ENCODE peak calls at places on chromosome 14, in four cellular contexts. O is NCI-H69, T is lower lobe of right lung, N is ELR. W is an unnamed sample.

GRCh38 chr14:102139248-102140026 is at the start of gene WDR20:
- DNase-seq in T (peak; percentile 98), N (peak; percentile 99), O (peak; percentile 99), W (no peak)

GRCh38 chr14:52360831-52361230 is 46.7 kb downstream of the PTGER2 start:
- DNase-seq in O (no peak), T (no peak), N (no peak), W (no peak)

GRCh38 chr14:100571837-100572236 is 15.4 kb downstream of the BEGAIN start:
- DNase-seq in N (no peak), O (no peak), T (no peak), W (no peak)

GRCh38 chr14:74207943-74208342 is 31.3 kb upstream of the VSX2 start:
- DNase-seq in O (peak; percentile 53), T (no peak), N (peak; percentile 32), W (no peak)

GRCh38 chr14:50331596-50331995 is 19.5 kb downstream of the DMAC2L start:
- DNase-seq in O (no peak), N (no peak), T (no peak), W (no peak)

GRCh38 chr14:98189077-98189476 is 1082.9 kb downstream of the BCL11B start:
- DNase-seq in N (no peak), O (no peak), T (no peak), W (no peak)

GRCh38 chr14:104970231-104971068 is 7.7 kb downstream of the AHNAK2 start:
- DNase-seq in O (peak; percentile 24), T (peak; percentile 63), N (peak; percentile 92), W (no peak)

GRCh38 chr14:22319526-22320352 is 269.3 kb downstream of the DAD1 start:
- DNase-seq in T (no peak), O (peak; percentile 64), N (peak; percentile 51), W (no peak)

GRCh38 chr14:80164991-80165390 is 46.3 kb downstream of the DIO2 start:
- DNase-seq in N (peak; percentile 19), T (no peak), O (no peak), W (no peak)

GRCh38 chr14:104680806-104681688 is 8.4 kb upstream of the INF2 start:
- DNase-seq in O (peak; percentile 29), N (peak; percentile 90), T (peak; percentile 64), W (no peak)

GRCh38 chr14:93731753-93732152 is 56.5 kb downstream of the PRIMA1 start:
- DNase-seq in N (no peak), O (peak; percentile 64), T (peak; percentile 62), W (no peak)

GRCh38 chr14:105908481-105908911 is 382.1 kb downstream of the TMEM121 start:
- DNase-seq in N (no peak), T (no peak), O (peak; percentile 16), W (no peak)

GRCh38 chr14:91220581-91221000 is 23.9 kb downstream of the GPR68 start:
- DNase-seq in N (no peak), T (no peak), O (no peak), W (no peak)

GRCh38 chr14:22554706-22555572 is 34.1 kb downstream of the DAD1 start:
- DNase-seq in O (no peak), N (no peak), T (no peak), W (no peak)

GRCh38 chr14:66165337-66165736 is 320.8 kb upstream of the CCDC196 start:
- DNase-seq in N (no peak), O (no peak), T (no peak), W (no peak)

GRCh38 chr14:71536927-71537772 is 395.1 kb upstream of the RGS6 start:
- DNase-seq in T (no peak), O (no peak), N (no peak), W (no peak)

GRCh38 chr14:85856430-85856829 is 326.5 kb downstream of the FLRT2 start:
- DNase-seq in T (no peak), O (peak; percentile 42), N (no peak), W (no peak)

GRCh38 chr14:32382704-32383103 is 53.6 kb downstream of the AKAP6 start:
- DNase-seq in T (no peak), O (peak; percentile 67), N (peak; percentile 46), W (no peak)

GRCh38 chr14:77615231-77616132 is 955 bp downstream of the SPTLC2 start:
- DNase-seq in T (no peak), O (peak; percentile 75), N (peak; percentile 78), W (no peak)

GRCh38 chr14:60760648-60761364 is 26.2 kb downstream of the MNAT1 start:
- DNase-seq in T (no peak), N (no peak), O (peak; percentile 91), W (no peak)

GRCh38 chr14:77018785-77019184 is 9.7 kb downstream of the IRF2BPL start:
- DNase-seq in O (no peak), N (no peak), T (no peak), W (no peak)

GRCh38 chr14:94329857-94330256 is 6.7 kb upstream of the SERPINA6 start:
- DNase-seq in N (no peak), O (no peak), T (no peak), W (no peak)

GRCh38 chr14:51850651-51851050 is 9.8 kb upstream of the GNG2 start:
- DNase-seq in N (no peak), O (no peak), T (no peak), W (no peak)

GRCh38 chr14:23366163-23366921 is 1.4 kb upstream of the EFS start:
- DNase-seq in O (peak; percentile 65), T (peak; percentile 72), N (peak; percentile 12), W (no peak)

GRCh38 chr14:89489796-89490506 is 72.9 kb upstream of the FOXN3 start:
- DNase-seq in T (no peak), N (no peak), O (peak; percentile 57), W (no peak)

GRCh38 chr14:38578278-38578681 is 322.4 kb upstream of the CLEC14A start:
- DNase-seq in T (no peak), O (peak; percentile 65), N (no peak), W (no peak)

GRCh38 chr14:76936483-76936882 is 92.0 kb downstream of the IRF2BPL start:
- DNase-seq in T (no peak), O (no peak), N (no peak), W (no peak)

GRCh38 chr14:42163136-42163535 is 556.5 kb downstream of the LRFN5 start:
- DNase-seq in O (peak; percentile 75), N (no peak), T (no peak), W (no peak)

GRCh38 chr14:65351493-65352224 is 60.9 kb upstream of the FUT8 start:
- DNase-seq in T (no peak), N (no peak), O (no peak), W (no peak)

GRCh38 chr14:64114166-64114565 is 180.0 kb downstream of the ESR2 start:
- DNase-seq in T (no peak), O (no peak), N (no peak), W (no peak)

GRCh38 chr14:54785778-54786160 is 116.9 kb downstream of the GCH1 start:
- DNase-seq in T (no peak), O (peak; percentile 66), N (no peak), W (no peak)

GRCh38 chr14:53331247-53331646 is 178.1 kb upstream of the DDHD1 start:
- DNase-seq in T (no peak), N (peak; percentile 90), O (no peak), W (peak; percentile 16)

GRCh38 chr14:75273272-75274044 is 5.2 kb upstream of the FOS start:
- DNase-seq in T (no peak), O (peak; percentile 37), N (peak; percentile 36), W (no peak)

GRCh38 chr14:76323331-76324050 is 52.4 kb upstream of the ESRRB start:
- DNase-seq in T (no peak), O (no peak), N (no peak), W (no peak)

GRCh38 chr14:36518031-36518585 is 1.9 kb downstream of the NKX2-1 start:
- DNase-seq in T (no peak), N (no peak), O (no peak), W (no peak)